ENCODE peak calls at places on chromosomes 11 and 22, in ten cellular contexts. One of them, this sample, is unnamed.

GRCh38 chr22:31250740-31251330 is 38.7 kb downstream of the LIMK2 start:
- DNase-seq in neural crest cell: no peak
- DNase-seq in activated CD8-positive, alpha-beta T cell treated with anti-CD3 and anti-CD28 coated beads for 36 hours: no peak
- DNase-seq in gastrocnemius medialis: no peak
- DNase-seq in fibroblast of mammary gland: no peak
- DNase-seq in heart right ventricle: no peak
- DNase-seq in A549: no peak
- DNase-seq in Calu3: no peak
- DNase-seq in CD4-positive, alpha-beta T cell: no peak
- DNase-seq in bronchial epithelial cell: peak
- DNase-seq in this sample: no peak

GRCh38 chr22:27614291-27615007 is 187.1 kb downstream of the MN1 start:
- DNase-seq in bronchial epithelial cell: no peak
- DNase-seq in Calu3: no peak
- DNase-seq in heart right ventricle: peak
- DNase-seq in activated CD8-positive, alpha-beta T cell treated with anti-CD3 and anti-CD28 coated beads for 36 hours: no peak
- DNase-seq in neural crest cell: no peak
- DNase-seq in CD4-positive, alpha-beta T cell: no peak
- DNase-seq in A549: no peak
- DNase-seq in gastrocnemius medialis: no peak
- DNase-seq in fibroblast of mammary gland: no peak
- DNase-seq in this sample: no peak

GRCh38 chr11:10973416-10973815 is 115.6 kb upstream of the ZBED5 start:
- DNase-seq in neural crest cell: no peak
- DNase-seq in fibroblast of mammary gland: no peak
- DNase-seq in activated CD8-positive, alpha-beta T cell treated with anti-CD3 and anti-CD28 coated beads for 36 hours: no peak
- DNase-seq in A549: no peak
- DNase-seq in Calu3: no peak
- DNase-seq in gastrocnemius medialis: no peak
- DNase-seq in bronchial epithelial cell: no peak
- DNase-seq in heart right ventricle: no peak
- DNase-seq in CD4-positive, alpha-beta T cell: no peak
- DNase-seq in this sample: no peak

GRCh38 chr11:118921121-118921928 is 4.4 kb downstream of the BCL9L start:
- DNase-seq in neural crest cell: no peak
- DNase-seq in activated CD8-positive, alpha-beta T cell treated with anti-CD3 and anti-CD28 coated beads for 36 hours: no peak
- DNase-seq in A549: no peak
- DNase-seq in heart right ventricle: no peak
- DNase-seq in gastrocnemius medialis: peak
- DNase-seq in Calu3: no peak
- DNase-seq in bronchial epithelial cell: peak
- DNase-seq in CD4-positive, alpha-beta T cell: no peak
- DNase-seq in fibroblast of mammary gland: peak
- DNase-seq in this sample: no peak

GRCh38 chr11:26587073-26587472 is 15.0 kb upstream of the MUC15 start:
- DNase-seq in heart right ventricle: no peak
- DNase-seq in bronchial epithelial cell: peak
- DNase-seq in activated CD8-positive, alpha-beta T cell treated with anti-CD3 and anti-CD28 coated beads for 36 hours: no peak
- DNase-seq in gastrocnemius medialis: no peak
- DNase-seq in A549: no peak
- DNase-seq in fibroblast of mammary gland: no peak
- DNase-seq in CD4-positive, alpha-beta T cell: no peak
- DNase-seq in neural crest cell: no peak
- DNase-seq in Calu3: no peak
- DNase-seq in this sample: no peak

GRCh38 chr11:46877580-46877979 is 31.5 kb upstream of the CKAP5 start:
- DNase-seq in fibroblast of mammary gland: no peak
- DNase-seq in neural crest cell: no peak
- DNase-seq in A549: no peak
- DNase-seq in gastrocnemius medialis: no peak
- DNase-seq in Calu3: no peak
- DNase-seq in CD4-positive, alpha-beta T cell: no peak
- DNase-seq in bronchial epithelial cell: no peak
- DNase-seq in heart right ventricle: no peak
- DNase-seq in activated CD8-positive, alpha-beta T cell treated with anti-CD3 and anti-CD28 coated beads for 36 hours: no peak
- DNase-seq in this sample: no peak

GRCh38 chr11:65525659-65526480 is 987 bp downstream of the SCYL1 start:
- DNase-seq in fibroblast of mammary gland: no peak
- DNase-seq in CD4-positive, alpha-beta T cell: no peak
- DNase-seq in neural crest cell: no peak
- DNase-seq in activated CD8-positive, alpha-beta T cell treated with anti-CD3 and anti-CD28 coated beads for 36 hours: no peak
- DNase-seq in heart right ventricle: no peak
- DNase-seq in gastrocnemius medialis: no peak
- DNase-seq in A549: no peak
- DNase-seq in bronchial epithelial cell: no peak
- DNase-seq in Calu3: no peak
- DNase-seq in this sample: no peak

GRCh38 chr22:48851933-48852549 is 975.6 kb downstream of the BRD1 start:
- DNase-seq in fibroblast of mammary gland: no peak
- DNase-seq in neural crest cell: no peak
- DNase-seq in bronchial epithelial cell: no peak
- DNase-seq in gastrocnemius medialis: no peak
- DNase-seq in heart right ventricle: no peak
- DNase-seq in CD4-positive, alpha-beta T cell: no peak
- DNase-seq in A549: no peak
- DNase-seq in activated CD8-positive, alpha-beta T cell treated with anti-CD3 and anti-CD28 coated beads for 36 hours: no peak
- DNase-seq in Calu3: no peak
- DNase-seq in this sample: no peak

GRCh38 chr22:17922925-17923898 is 101.1 kb downstream of the MICAL3 start:
- DNase-seq in CD4-positive, alpha-beta T cell: no peak
- DNase-seq in activated CD8-positive, alpha-beta T cell treated with anti-CD3 and anti-CD28 coated beads for 36 hours: no peak
- DNase-seq in neural crest cell: no peak
- DNase-seq in bronchial epithelial cell: no peak
- DNase-seq in heart right ventricle: no peak
- DNase-seq in Calu3: peak
- DNase-seq in fibroblast of mammary gland: peak
- DNase-seq in A549: no peak
- DNase-seq in gastrocnemius medialis: no peak
- DNase-seq in this sample: no peak

GRCh38 chr11:70933986-70934583 is 318.3 kb downstream of the SHANK2 start:
- DNase-seq in Calu3: no peak
- DNase-seq in gastrocnemius medialis: no peak
- DNase-seq in A549: no peak
- DNase-seq in fibroblast of mammary gland: no peak
- DNase-seq in neural crest cell: no peak
- DNase-seq in CD4-positive, alpha-beta T cell: no peak
- DNase-seq in activated CD8-positive, alpha-beta T cell treated with anti-CD3 and anti-CD28 coated beads for 36 hours: no peak
- DNase-seq in bronchial epithelial cell: no peak
- DNase-seq in heart right ventricle: no peak
- DNase-seq in this sample: no peak
- TF ChIP-seq CTCF in Calu3: no peak
- TF ChIP-seq CTCF in gastrocnemius medialis: no peak
- TF ChIP-seq CTCF in A549: no peak
- TF ChIP-seq CTCF in fibroblast of mammary gland: no peak
- TF ChIP-seq CTCF in neural crest cell: no peak
- TF ChIP-seq CTCF in CD4-positive, alpha-beta T cell: no peak
- TF ChIP-seq CTCF in activated CD8-positive, alpha-beta T cell treated with anti-CD3 and anti-CD28 coated beads for 36 hours: no peak
- TF ChIP-seq CTCF in bronchial epithelial cell: no peak
- TF ChIP-seq CTCF in heart right ventricle: no peak
- TF ChIP-seq CTCF in this sample: no peak

DNA sequence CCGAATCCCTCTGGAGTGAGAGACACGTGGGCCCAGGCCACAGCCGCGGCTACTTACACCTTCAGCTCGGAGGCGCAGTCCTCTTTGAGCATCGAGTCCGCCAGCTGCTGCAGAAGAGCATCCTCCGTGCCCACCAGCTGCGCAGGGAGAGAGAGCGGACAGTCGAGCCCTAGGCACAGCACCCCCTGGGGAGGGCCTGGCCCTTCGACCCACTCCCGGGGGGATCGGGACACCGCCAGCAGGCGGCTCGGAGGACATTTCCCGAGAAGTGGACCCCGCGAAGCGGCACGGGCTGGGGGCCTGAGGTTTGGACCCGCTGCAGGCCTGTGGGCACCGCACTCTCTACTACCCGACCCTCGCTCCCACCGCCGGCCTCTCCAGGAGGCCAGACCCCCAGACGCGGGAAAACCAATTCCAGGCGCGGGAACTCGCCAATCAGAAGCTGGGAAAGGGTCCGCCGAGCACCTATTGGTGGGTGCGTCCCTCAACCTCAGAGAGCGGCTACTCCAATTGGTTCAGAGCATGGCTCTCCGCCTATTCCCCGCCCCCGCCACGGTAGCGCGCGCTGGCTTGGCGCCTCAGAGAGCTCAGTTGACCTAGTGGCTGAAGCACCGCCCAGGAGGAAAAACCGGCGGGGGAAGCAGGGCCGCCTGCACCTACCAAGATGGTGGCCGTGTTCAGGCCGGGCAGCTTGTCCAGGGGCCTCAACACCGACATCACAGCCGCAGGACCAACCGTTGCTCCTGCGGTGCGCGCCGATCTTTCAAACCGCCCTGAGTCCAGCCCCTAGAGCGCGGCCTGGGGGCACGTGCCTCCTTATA is at the start of gene CENPM:
- DNase-seq in activated CD8-positive, alpha-beta T cell treated with anti-CD3 and anti-CD28 coated beads for 36 hours: peak
- DNase-seq in A549: peak
- DNase-seq in Calu3: peak
- DNase-seq in gastrocnemius medialis: peak
- DNase-seq in fibroblast of mammary gland: peak
- DNase-seq in neural crest cell: peak
- DNase-seq in heart right ventricle: peak
- DNase-seq in bronchial epithelial cell: peak
- DNase-seq in CD4-positive, alpha-beta T cell: peak
- DNase-seq in this sample: peak
- TF ChIP-seq CTCF in activated CD8-positive, alpha-beta T cell treated with anti-CD3 and anti-CD28 coated beads for 36 hours: peak
- TF ChIP-seq CTCF in A549: no peak
- TF ChIP-seq CTCF in Calu3: peak
- TF ChIP-seq CTCF in gastrocnemius medialis: no peak
- TF ChIP-seq CTCF in fibroblast of mammary gland: peak
- TF ChIP-seq CTCF in neural crest cell: peak
- TF ChIP-seq CTCF in heart right ventricle: peak
- TF ChIP-seq CTCF in bronchial epithelial cell: no peak
- TF ChIP-seq CTCF in CD4-positive, alpha-beta T cell: peak
- TF ChIP-seq CTCF in this sample: peak

GRCh38 chr22:24096401-24097115 is 84.7 kb upstream of the SUSD2 start:
- DNase-seq in gastrocnemius medialis: no peak
- DNase-seq in A549: no peak
- DNase-seq in activated CD8-positive, alpha-beta T cell treated with anti-CD3 and anti-CD28 coated beads for 36 hours: no peak
- DNase-seq in bronchial epithelial cell: no peak
- DNase-seq in fibroblast of mammary gland: no peak
- DNase-seq in CD4-positive, alpha-beta T cell: no peak
- DNase-seq in neural crest cell: no peak
- DNase-seq in Calu3: no peak
- DNase-seq in heart right ventricle: no peak
- DNase-seq in this sample: no peak

GRCh38 chr22:24091551-24092420 is 80.7 kb downstream of the CABIN1 start:
- DNase-seq in Calu3: no peak
- DNase-seq in CD4-positive, alpha-beta T cell: no peak
- DNase-seq in heart right ventricle: peak
- DNase-seq in bronchial epithelial cell: no peak
- DNase-seq in fibroblast of mammary gland: no peak
- DNase-seq in activated CD8-positive, alpha-beta T cell treated with anti-CD3 and anti-CD28 coated beads for 36 hours: no peak
- DNase-seq in neural crest cell: no peak
- DNase-seq in gastrocnemius medialis: no peak
- DNase-seq in A549: no peak
- DNase-seq in this sample: no peak

GRCh38 chr22:24095816-24096215 is 84.7 kb downstream of the CABIN1 start:
- DNase-seq in neural crest cell: no peak
- DNase-seq in Calu3: no peak
- DNase-seq in bronchial epithelial cell: no peak
- DNase-seq in CD4-positive, alpha-beta T cell: no peak
- DNase-seq in heart right ventricle: no peak
- DNase-seq in gastrocnemius medialis: no peak
- DNase-seq in fibroblast of mammary gland: no peak
- DNase-seq in activated CD8-positive, alpha-beta T cell treated with anti-CD3 and anti-CD28 coated beads for 36 hours: no peak
- DNase-seq in A549: no peak
- DNase-seq in this sample: no peak

GRCh38 chr22:24094966-24095365 is 83.9 kb downstream of the CABIN1 start:
- DNase-seq in bronchial epithelial cell: no peak
- DNase-seq in Calu3: no peak
- DNase-seq in activated CD8-positive, alpha-beta T cell treated with anti-CD3 and anti-CD28 coated beads for 36 hours: no peak
- DNase-seq in A549: no peak
- DNase-seq in fibroblast of mammary gland: no peak
- DNase-seq in neural crest cell: no peak
- DNase-seq in heart right ventricle: no peak
- DNase-seq in gastrocnemius medialis: no peak
- DNase-seq in CD4-positive, alpha-beta T cell: no peak
- DNase-seq in this sample: no peak

DNA sequence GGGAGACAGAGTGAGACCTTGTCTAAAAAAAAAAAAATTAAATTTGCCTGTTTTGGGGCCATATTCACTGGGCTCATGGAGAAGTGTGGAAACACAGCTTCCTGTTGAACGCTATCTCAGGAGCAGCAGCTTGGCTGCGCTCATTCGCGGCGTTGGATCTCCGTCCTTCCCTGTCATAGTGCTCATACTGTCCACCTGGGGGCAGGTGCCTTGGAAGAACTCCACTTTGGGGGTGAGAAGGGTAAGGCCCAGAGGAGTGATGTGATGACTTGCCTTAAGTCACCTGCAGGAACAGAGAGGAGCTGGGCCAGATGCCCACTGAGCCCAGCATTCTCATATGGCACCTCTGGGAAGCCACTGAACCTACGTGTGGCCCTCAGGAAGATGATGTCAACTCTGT is 82.8 kb downstream of the CABIN1 start:
- DNase-seq in heart right ventricle: no peak
- DNase-seq in CD4-positive, alpha-beta T cell: no peak
- DNase-seq in gastrocnemius medialis: no peak
- DNase-seq in A549: no peak
- DNase-seq in neural crest cell: no peak
- DNase-seq in activated CD8-positive, alpha-beta T cell treated with anti-CD3 and anti-CD28 coated beads for 36 hours: no peak
- DNase-seq in bronchial epithelial cell: no peak
- DNase-seq in fibroblast of mammary gland: no peak
- DNase-seq in Calu3: no peak
- DNase-seq in this sample: no peak
- TF ChIP-seq CTCF in heart right ventricle: no peak
- TF ChIP-seq CTCF in CD4-positive, alpha-beta T cell: no peak
- TF ChIP-seq CTCF in gastrocnemius medialis: no peak
- TF ChIP-seq CTCF in A549: no peak
- TF ChIP-seq CTCF in neural crest cell: no peak
- TF ChIP-seq CTCF in activated CD8-positive, alpha-beta T cell treated with anti-CD3 and anti-CD28 coated beads for 36 hours: no peak
- TF ChIP-seq CTCF in bronchial epithelial cell: no peak
- TF ChIP-seq CTCF in fibroblast of mammary gland: no peak
- TF ChIP-seq CTCF in Calu3: peak
- TF ChIP-seq CTCF in this sample: no peak

DNA sequence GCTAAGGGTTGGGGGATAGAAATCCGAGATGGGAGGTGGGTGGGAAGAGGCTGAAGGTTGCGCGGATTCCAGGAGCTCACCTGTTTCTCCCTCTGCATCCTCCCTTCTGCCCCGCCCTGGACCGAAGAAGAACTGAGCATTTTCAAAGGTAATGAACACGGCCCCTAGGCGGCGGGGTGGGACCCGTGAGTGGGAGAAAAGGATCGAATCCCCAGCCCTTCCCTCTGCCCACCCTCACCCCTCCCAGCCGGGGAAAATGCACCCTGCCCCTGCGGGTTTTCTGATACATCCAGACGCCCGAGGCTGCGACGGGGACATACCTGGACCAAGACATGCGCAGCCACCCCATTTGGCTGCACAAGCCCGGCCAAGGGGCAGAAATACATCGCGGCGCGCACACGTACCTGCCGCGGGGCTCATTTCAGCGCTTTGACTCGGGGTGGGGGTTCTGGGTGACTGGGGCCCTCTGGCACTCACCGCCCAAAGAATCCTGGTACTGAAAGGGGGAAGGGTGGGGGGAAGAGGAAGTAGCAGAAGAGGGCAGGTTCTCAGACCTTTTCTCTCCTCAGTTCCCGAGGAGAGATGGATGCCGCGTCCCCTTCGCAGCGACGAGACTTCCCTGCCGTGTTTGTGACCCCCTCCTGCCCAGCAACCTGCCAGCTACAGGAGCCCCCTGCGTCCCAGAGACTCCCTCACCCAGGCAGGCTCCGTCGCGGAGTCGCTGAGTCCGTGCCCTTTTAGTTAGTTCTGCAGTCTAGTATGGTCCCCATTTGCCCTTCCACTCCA is 6.0 kb downstream of the VSIG2 start:
- DNase-seq in fibroblast of mammary gland: no peak
- DNase-seq in bronchial epithelial cell: no peak
- DNase-seq in gastrocnemius medialis: no peak
- DNase-seq in activated CD8-positive, alpha-beta T cell treated with anti-CD3 and anti-CD28 coated beads for 36 hours: peak
- DNase-seq in neural crest cell: no peak
- DNase-seq in Calu3: no peak
- DNase-seq in heart right ventricle: no peak
- DNase-seq in A549: peak
- DNase-seq in CD4-positive, alpha-beta T cell: no peak
- DNase-seq in this sample: no peak
- TF ChIP-seq CTCF in fibroblast of mammary gland: peak
- TF ChIP-seq CTCF in bronchial epithelial cell: peak
- TF ChIP-seq CTCF in gastrocnemius medialis: no peak
- TF ChIP-seq CTCF in activated CD8-positive, alpha-beta T cell treated with anti-CD3 and anti-CD28 coated beads for 36 hours: no peak
- TF ChIP-seq CTCF in neural crest cell: peak
- TF ChIP-seq CTCF in Calu3: no peak
- TF ChIP-seq CTCF in heart right ventricle: no peak
- TF ChIP-seq CTCF in A549: peak
- TF ChIP-seq CTCF in CD4-positive, alpha-beta T cell: no peak
- TF ChIP-seq CTCF in this sample: peak